ENCODE peak calls at places on chromosomes 16 and 17, in six cellular contexts. K, M, P, X, T and B are unnamed samples.

GRCh38 chr17:58970966-58971575 is 135.6 kb downstream of the TRIM37 start:
- DNase-seq in K (no peak), M (no peak), P (no peak), X (no peak), T (no peak), B (no peak)

GRCh38 chr16:82011199-82011641 is at the start of gene SDR42E1:
- DNase-seq in K (no peak), M (no peak), P (peak; percentile 22), X (peak; percentile 88), T (no peak), B (no peak)

GRCh38 chr16:2195316-2196161 is 866 bp downstream of the CASKIN1 start:
- DNase-seq in K (no peak), M (peak; percentile 43), P (no peak), X (no peak), T (no peak), B (no peak)

GRCh38 chr17:15488557-15488956 is 21.1 kb upstream of the CDRT4 start:
- DNase-seq in K (no peak), M (no peak), P (no peak), X (no peak), T (peak; percentile 46), B (no peak)

GRCh38 chr17:73058022-73058421 is 34.5 kb downstream of the SLC39A11 start:
- DNase-seq in K (no peak), M (no peak), P (no peak), X (no peak), T (no peak), B (no peak)

GRCh38 chr17:7354262-7354781 is 634 bp upstream of the TMEM95 start:
- DNase-seq in K (no peak), M (peak; percentile 62), P (no peak), X (no peak), T (peak; percentile 36), B (no peak)

GRCh38 chr17:49958723-49959122 is 10.3 kb upstream of the DLX4 start:
- DNase-seq in K (no peak), M (no peak), P (no peak), X (no peak), T (no peak), B (no peak)

GRCh38 chr16:75099738-75100615 is 16.6 kb downstream of the LDHD start:
- DNase-seq in K (no peak), M (no peak), P (no peak), X (peak; percentile 75), T (no peak), B (peak; percentile 62)

GRCh38 chr17:75643033-75644017 is 10.1 kb downstream of the SMIM5 start:
- DNase-seq in K (peak; percentile 72), M (no peak), P (no peak), X (peak; percentile 58), T (no peak), B (no peak)

GRCh38 chr17:5183410-5183793 is 8.3 kb downstream of the ZNF594 start:
- DNase-seq in K (no peak), M (no peak), P (no peak), X (no peak), T (no peak), B (no peak)
- H3K9me3 ChIP-seq in K (peaks cover 37% of the 10 kb centered on the region), M (peaks cover 95% of the 10 kb centered on the region), P (peaks cover 93% of the 10 kb centered on the region), X (peaks cover 100% of the 10 kb centered on the region), T (peaks cover 13% of the 10 kb centered on the region), B (peaks cover 51% of the 10 kb centered on the region)

GRCh38 chr16:60091479-60091878 is 1357.4 kb upstream of the GOT2 start:
- DNase-seq in K (no peak), M (no peak), P (no peak), X (no peak), T (no peak), B (no peak)
- H3K9me3 ChIP-seq in K (no peaks in the 10 kb centered on the region), M (no peaks in the 10 kb centered on the region), P (peaks cover 4% of the 10 kb centered on the region), X (peaks cover 12% of the 10 kb centered on the region), T (no peaks in the 10 kb centered on the region), B (no peaks in the 10 kb centered on the region)

GRCh38 chr16:68563631-68564366 is 24.7 kb downstream of the ZFP90 start:
- DNase-seq in K (no peak), M (no peak), P (no peak), X (no peak), T (no peak), B (no peak)
- H3K9me3 ChIP-seq in K (peaks cover 37% of the 10 kb centered on the region), M (peaks cover 85% of the 10 kb centered on the region), P (peaks cover 92% of the 10 kb centered on the region), X (peaks cover 100% of the 10 kb centered on the region), T (peaks cover 43% of the 10 kb centered on the region), B (peaks cover 100% of the 10 kb centered on the region)

GRCh38 chr17:69423450-69423849 is 9.0 kb downstream of the MAP2K6 start:
- DNase-seq in K (no peak), M (no peak), P (no peak), X (no peak), T (no peak), B (no peak)
- H3K9me3 ChIP-seq in K (no peaks in the 10 kb centered on the region), M (no peaks in the 10 kb centered on the region), P (no peaks in the 10 kb centered on the region), X (no peaks in the 10 kb centered on the region), T (no peaks in the 10 kb centered on the region), B (no peaks in the 10 kb centered on the region)

DNA sequence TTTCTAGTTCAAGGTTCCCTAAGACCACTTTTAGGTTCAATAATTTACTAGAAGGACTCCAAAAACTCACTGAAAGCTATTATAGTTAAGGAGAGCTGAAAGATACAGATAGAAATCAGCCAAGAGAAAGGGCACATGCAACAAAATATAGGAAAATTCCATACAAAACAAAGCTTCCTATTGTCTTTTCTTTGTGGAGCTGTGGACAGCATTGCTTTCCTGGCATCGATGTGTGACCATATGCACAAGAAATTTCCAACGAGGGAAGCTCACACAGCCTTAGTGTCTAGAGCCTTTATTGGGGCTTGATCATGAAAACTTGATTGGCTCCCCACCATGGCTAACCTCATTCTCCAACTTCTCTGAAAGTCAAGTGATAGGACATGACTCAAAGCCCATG is 540.4 kb upstream of the CDH8 start:
- DNase-seq in K (no peak), M (no peak), P (no peak), X (no peak), T (no peak), B (no peak)
- H3K9me3 ChIP-seq in K (no peaks in the 10 kb centered on the region), M (no peaks in the 10 kb centered on the region), P (peaks cover 7% of the 10 kb centered on the region), X (no peaks in the 10 kb centered on the region), T (no peaks in the 10 kb centered on the region), B (no peaks in the 10 kb centered on the region)

GRCh38 chr17:36682804-36683203 is 81.4 kb downstream of the MRM1 start:
- DNase-seq in K (no peak), M (no peak), P (no peak), X (no peak), T (no peak), B (no peak)

GRCh38 chr17:36675786-36676185 is 74.4 kb downstream of the MRM1 start:
- DNase-seq in K (no peak), M (no peak), P (no peak), X (no peak), T (no peak), B (no peak)

GRCh38 chr17:36683387-36683786 is 82.0 kb downstream of the MRM1 start:
- DNase-seq in K (no peak), M (no peak), P (no peak), X (no peak), T (no peak), B (no peak)

GRCh38 chr17:36680701-36681202 is 79.4 kb downstream of the MRM1 start:
- DNase-seq in K (no peak), M (no peak), P (no peak), X (no peak), T (no peak), B (no peak)

DNA sequence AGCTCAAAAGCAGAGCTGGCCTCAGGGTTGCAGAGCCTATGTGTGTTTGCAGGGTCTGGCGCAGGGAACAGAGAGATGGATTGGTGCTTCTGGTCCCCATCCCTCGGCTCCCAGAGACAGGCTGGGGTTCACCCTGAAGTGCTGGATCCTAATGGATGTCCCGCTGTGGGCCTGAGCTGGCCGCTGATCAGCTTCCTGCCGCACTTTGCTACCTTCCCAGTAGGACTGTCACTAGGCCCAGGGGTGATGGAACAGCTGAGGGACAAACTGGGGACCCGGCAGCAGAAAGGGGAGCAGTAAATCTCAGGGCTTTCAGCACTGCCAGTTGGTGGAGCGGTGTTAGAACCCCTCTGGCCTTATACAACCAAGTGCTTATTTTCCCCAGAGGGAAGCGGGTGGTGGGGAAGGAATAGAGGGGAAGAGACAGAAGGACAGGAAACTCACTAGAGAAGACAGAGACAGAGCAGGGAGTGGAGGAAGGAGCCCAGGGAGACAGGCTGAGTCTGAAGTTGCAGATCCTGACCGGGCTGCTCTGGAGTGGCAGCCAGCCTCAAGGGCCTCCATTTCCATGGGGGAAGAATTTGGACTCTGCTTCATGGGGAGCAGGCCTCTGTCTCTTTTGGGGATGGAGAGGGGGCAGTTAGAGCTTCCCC is 78.6 kb downstream of the MRM1 start:
- DNase-seq in K (no peak), M (no peak), P (no peak), X (no peak), T (no peak), B (no peak)
- H3K9me3 ChIP-seq in K (no peaks in the 10 kb centered on the region), M (no peaks in the 10 kb centered on the region), P (no peaks in the 10 kb centered on the region), X (no peaks in the 10 kb centered on the region), T (no peaks in the 10 kb centered on the region), B (no peaks in the 10 kb centered on the region)

DNA sequence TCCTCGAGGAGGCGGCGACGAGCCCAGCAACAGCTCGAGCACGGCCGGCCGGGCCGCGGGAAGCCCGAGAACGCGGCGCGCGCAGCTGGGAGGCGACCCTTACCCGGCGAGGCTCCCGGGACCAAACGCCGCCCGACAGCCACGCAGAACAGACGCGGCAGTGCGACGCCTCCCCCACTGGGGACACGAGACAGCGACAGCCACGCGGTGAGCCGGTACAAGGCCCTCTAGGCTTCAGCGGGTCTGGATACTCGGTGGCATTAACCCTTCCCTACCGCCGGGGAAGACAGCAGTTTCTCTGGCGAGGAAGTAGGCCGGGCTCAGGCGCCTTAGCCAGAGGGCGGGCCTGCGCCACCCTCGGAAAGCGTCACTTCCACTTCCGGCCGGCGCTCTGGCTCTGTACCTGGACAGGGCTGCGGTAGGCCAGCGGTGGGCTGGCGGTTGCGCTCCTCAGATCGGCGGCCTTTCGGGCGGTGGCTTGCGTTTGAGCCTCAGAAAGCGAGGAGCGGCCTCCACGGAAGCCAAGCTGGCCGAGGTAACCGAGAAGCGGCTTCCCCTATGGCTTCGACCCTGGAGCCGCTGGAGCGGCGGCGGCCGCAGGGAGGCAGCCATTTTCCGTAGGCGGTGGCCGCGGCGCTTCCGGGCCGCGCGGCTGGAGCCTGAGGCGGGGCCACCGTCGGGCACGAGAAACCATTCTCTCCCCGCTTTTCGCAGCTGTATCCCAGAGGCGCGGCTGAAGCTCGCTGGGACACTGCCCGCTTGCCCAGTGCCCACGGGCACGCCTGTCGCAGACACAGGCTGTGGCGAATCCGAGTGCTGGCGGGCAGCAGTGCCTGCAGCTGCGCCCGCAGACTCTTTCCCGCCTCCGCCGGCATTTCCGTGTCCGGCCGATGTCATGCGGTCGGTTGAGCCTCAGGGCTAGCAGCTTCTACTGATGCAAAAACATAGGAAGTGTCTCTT is at the start of the genes TIGD7 and ZNF75A:
- DNase-seq in K (peak; percentile 95), M (peak; percentile 93), P (peak; percentile 69), X (peak; percentile 97), T (peak; percentile 93), B (peak; percentile 83)
- H3K9me3 ChIP-seq in K (peaks cover 15% of the 10 kb centered on the region), M (peaks cover 32% of the 10 kb centered on the region), P (peaks cover 43% of the 10 kb centered on the region), X (peaks cover 90% of the 10 kb centered on the region), T (no peaks in the 10 kb centered on the region), B (peaks cover 71% of the 10 kb centered on the region)